ENCODE peak calls at places on chromosomes 11 and 22, in ten cellular contexts. One of them, this sample, is unnamed.

GRCh38 chr11:64107300-64107699 is 58.6 kb downstream of the MACROD1 start:
- DNase-seq in spleen: no peak
- DNase-seq in CD4-positive, alpha-beta memory T cell: no peak
- DNase-seq in pancreas: no peak
- DNase-seq in right lobe of liver: no peak
- DNase-seq in brain microvascular endothelial cell: no peak
- DNase-seq in GM23338: no peak
- DNase-seq in HL-60: no peak
- DNase-seq in kidney: no peak
- DNase-seq in cardiac fibroblast: no peak
- DNase-seq in this sample: no peak

GRCh38 chr22:46070215-46070721 is 80.1 kb upstream of the PPARA start:
- DNase-seq in spleen: peak; percentile 92
- DNase-seq in CD4-positive, alpha-beta memory T cell: peak; percentile 19
- DNase-seq in pancreas: peak; percentile 90
- DNase-seq in right lobe of liver: peak; percentile 81
- DNase-seq in brain microvascular endothelial cell: no peak
- DNase-seq in GM23338: peak; percentile 69
- DNase-seq in HL-60: peak; percentile 77
- DNase-seq in kidney: peak; percentile 96
- DNase-seq in cardiac fibroblast: peak; percentile 74
- DNase-seq in this sample: peak; percentile 60

GRCh38 chr11:86013718-86014117 is 55.2 kb downstream of the PICALM start:
- DNase-seq in spleen: no peak
- DNase-seq in CD4-positive, alpha-beta memory T cell: no peak
- DNase-seq in pancreas: no peak
- DNase-seq in right lobe of liver: no peak
- DNase-seq in brain microvascular endothelial cell: no peak
- DNase-seq in GM23338: no peak
- DNase-seq in HL-60: no peak
- DNase-seq in kidney: no peak
- DNase-seq in cardiac fibroblast: no peak
- DNase-seq in this sample: no peak

GRCh38 chr11:104609766-104610165 is 288.5 kb downstream of the CASP12 start:
- DNase-seq in spleen: no peak
- DNase-seq in CD4-positive, alpha-beta memory T cell: no peak
- DNase-seq in pancreas: no peak
- DNase-seq in right lobe of liver: no peak
- DNase-seq in brain microvascular endothelial cell: no peak
- DNase-seq in GM23338: no peak
- DNase-seq in HL-60: no peak
- DNase-seq in kidney: no peak
- DNase-seq in cardiac fibroblast: peak; percentile 20
- DNase-seq in this sample: no peak

GRCh38 chr11:44973634-44974401 is 23.1 kb upstream of the TP53I11 start:
- DNase-seq in spleen: no peak
- DNase-seq in CD4-positive, alpha-beta memory T cell: no peak
- DNase-seq in pancreas: no peak
- DNase-seq in right lobe of liver: no peak
- DNase-seq in brain microvascular endothelial cell: no peak
- DNase-seq in GM23338: peak; percentile 41
- DNase-seq in HL-60: no peak
- DNase-seq in kidney: no peak
- DNase-seq in cardiac fibroblast: no peak
- DNase-seq in this sample: peak; percentile 21

GRCh38 chr11:60927600-60927999 is 3.3 kb downstream of the TMEM132A start:
- DNase-seq in spleen: peak; percentile 70
- DNase-seq in CD4-positive, alpha-beta memory T cell: no peak
- DNase-seq in pancreas: no peak
- DNase-seq in right lobe of liver: no peak
- DNase-seq in brain microvascular endothelial cell: no peak
- DNase-seq in GM23338: no peak
- DNase-seq in HL-60: no peak
- DNase-seq in kidney: no peak
- DNase-seq in cardiac fibroblast: no peak
- DNase-seq in this sample: no peak

GRCh38 chr11:100328626-100329340 is 358.3 kb upstream of the ARHGAP42 start:
- DNase-seq in spleen: no peak
- DNase-seq in CD4-positive, alpha-beta memory T cell: no peak
- DNase-seq in pancreas: no peak
- DNase-seq in right lobe of liver: no peak
- DNase-seq in brain microvascular endothelial cell: no peak
- DNase-seq in GM23338: peak; percentile 17
- DNase-seq in HL-60: no peak
- DNase-seq in kidney: no peak
- DNase-seq in cardiac fibroblast: no peak
- DNase-seq in this sample: no peak

GRCh38 chr11:65895482-65895981 is 4.7 kb downstream of the FOSL1 start:
- DNase-seq in spleen: no peak
- DNase-seq in CD4-positive, alpha-beta memory T cell: no peak
- DNase-seq in pancreas: no peak
- DNase-seq in right lobe of liver: no peak
- DNase-seq in brain microvascular endothelial cell: no peak
- DNase-seq in GM23338: no peak
- DNase-seq in HL-60: no peak
- DNase-seq in kidney: no peak
- DNase-seq in cardiac fibroblast: no peak
- DNase-seq in this sample: no peak

GRCh38 chr11:74682731-74683278 is 48.4 kb downstream of the CHRDL2 start:
- DNase-seq in spleen: peak; percentile 37
- DNase-seq in CD4-positive, alpha-beta memory T cell: no peak
- DNase-seq in pancreas: no peak
- DNase-seq in right lobe of liver: no peak
- DNase-seq in brain microvascular endothelial cell: no peak
- DNase-seq in GM23338: peak; percentile 16
- DNase-seq in HL-60: no peak
- DNase-seq in kidney: peak; percentile 56
- DNase-seq in cardiac fibroblast: no peak
- DNase-seq in this sample: no peak

GRCh38 chr11:56916609-56917008 is 72.1 kb upstream of the OR5AK2 start:
- DNase-seq in spleen: no peak
- DNase-seq in CD4-positive, alpha-beta memory T cell: no peak
- DNase-seq in pancreas: no peak
- DNase-seq in right lobe of liver: no peak
- DNase-seq in brain microvascular endothelial cell: no peak
- DNase-seq in GM23338: no peak
- DNase-seq in HL-60: no peak
- DNase-seq in kidney: no peak
- DNase-seq in cardiac fibroblast: no peak
- DNase-seq in this sample: no peak

GRCh38 chr22:23219787-23220484 is 39.6 kb downstream of the BCR start:
- DNase-seq in spleen: peak; percentile 89
- DNase-seq in CD4-positive, alpha-beta memory T cell: no peak
- DNase-seq in pancreas: no peak
- DNase-seq in right lobe of liver: peak; percentile 29
- DNase-seq in brain microvascular endothelial cell: peak; percentile 53
- DNase-seq in GM23338: no peak
- DNase-seq in HL-60: peak; percentile 89
- DNase-seq in kidney: peak; percentile 91
- DNase-seq in cardiac fibroblast: peak; percentile 26
- DNase-seq in this sample: peak; percentile 89

GRCh38 chr22:28174509-28174908 is 255.5 kb upstream of the PITPNB start:
- DNase-seq in spleen: no peak
- DNase-seq in CD4-positive, alpha-beta memory T cell: no peak
- DNase-seq in pancreas: no peak
- DNase-seq in right lobe of liver: no peak
- DNase-seq in brain microvascular endothelial cell: no peak
- DNase-seq in GM23338: no peak
- DNase-seq in HL-60: no peak
- DNase-seq in kidney: no peak
- DNase-seq in cardiac fibroblast: no peak
- DNase-seq in this sample: no peak

GRCh38 chr22:26134654-26135330 is 34.5 kb upstream of the SEZ6L start:
- DNase-seq in spleen: no peak
- DNase-seq in CD4-positive, alpha-beta memory T cell: no peak
- DNase-seq in pancreas: no peak
- DNase-seq in right lobe of liver: no peak
- DNase-seq in brain microvascular endothelial cell: no peak
- DNase-seq in GM23338: peak; percentile 72
- DNase-seq in HL-60: peak; percentile 6
- DNase-seq in kidney: no peak
- DNase-seq in cardiac fibroblast: no peak
- DNase-seq in this sample: peak; percentile 9

GRCh38 chr22:37750596-37751162 is 53.8 kb downstream of the TRIOBP start:
- DNase-seq in spleen: no peak
- DNase-seq in CD4-positive, alpha-beta memory T cell: no peak
- DNase-seq in pancreas: no peak
- DNase-seq in right lobe of liver: no peak
- DNase-seq in brain microvascular endothelial cell: no peak
- DNase-seq in GM23338: no peak
- DNase-seq in HL-60: no peak
- DNase-seq in kidney: peak; percentile 75
- DNase-seq in cardiac fibroblast: no peak
- DNase-seq in this sample: no peak

GRCh38 chr11:122584670-122585069 is 70.9 kb upstream of the UBASH3B start:
- DNase-seq in spleen: no peak
- DNase-seq in CD4-positive, alpha-beta memory T cell: no peak
- DNase-seq in pancreas: no peak
- DNase-seq in right lobe of liver: no peak
- DNase-seq in brain microvascular endothelial cell: no peak
- DNase-seq in GM23338: no peak
- DNase-seq in HL-60: no peak
- DNase-seq in kidney: no peak
- DNase-seq in cardiac fibroblast: no peak
- DNase-seq in this sample: no peak

GRCh38 chr11:71430166-71430565 is 18.0 kb downstream of the DHCR7 start:
- DNase-seq in spleen: no peak
- DNase-seq in CD4-positive, alpha-beta memory T cell: no peak
- DNase-seq in pancreas: no peak
- DNase-seq in right lobe of liver: no peak
- DNase-seq in brain microvascular endothelial cell: no peak
- DNase-seq in GM23338: no peak
- DNase-seq in HL-60: no peak
- DNase-seq in kidney: no peak
- DNase-seq in cardiac fibroblast: no peak
- DNase-seq in this sample: no peak

GRCh38 chr11:57502870-57503269 is 12.6 kb downstream of the SLC43A1 start:
- DNase-seq in spleen: no peak
- DNase-seq in CD4-positive, alpha-beta memory T cell: no peak
- DNase-seq in pancreas: no peak
- DNase-seq in right lobe of liver: no peak
- DNase-seq in brain microvascular endothelial cell: no peak
- DNase-seq in GM23338: no peak
- DNase-seq in HL-60: no peak
- DNase-seq in kidney: no peak
- DNase-seq in cardiac fibroblast: no peak
- DNase-seq in this sample: no peak

GRCh38 chr11:126634963-126635362 is 279.5 kb downstream of the ST3GAL4 start:
- DNase-seq in spleen: no peak
- DNase-seq in CD4-positive, alpha-beta memory T cell: no peak
- DNase-seq in pancreas: no peak
- DNase-seq in right lobe of liver: no peak
- DNase-seq in brain microvascular endothelial cell: no peak
- DNase-seq in GM23338: no peak
- DNase-seq in HL-60: no peak
- DNase-seq in kidney: no peak
- DNase-seq in cardiac fibroblast: no peak
- DNase-seq in this sample: no peak
- H3K4me3 ChIP-seq in spleen: no peak overlapping the region
- H3K4me3 ChIP-seq in CD4-positive, alpha-beta memory T cell: no peak overlapping the region
- H3K4me3 ChIP-seq in pancreas: no peak overlapping the region
- H3K4me3 ChIP-seq in right lobe of liver: no peak overlapping the region
- H3K4me3 ChIP-seq in brain microvascular endothelial cell: no peak overlapping the region
- H3K4me3 ChIP-seq in GM23338: no peak overlapping the region
- H3K4me3 ChIP-seq in HL-60: no peak overlapping the region
- H3K4me3 ChIP-seq in kidney: no peak overlapping the region
- H3K4me3 ChIP-seq in cardiac fibroblast: no peak overlapping the region
- H3K4me3 ChIP-seq in this sample: no peak overlapping the region

DNA sequence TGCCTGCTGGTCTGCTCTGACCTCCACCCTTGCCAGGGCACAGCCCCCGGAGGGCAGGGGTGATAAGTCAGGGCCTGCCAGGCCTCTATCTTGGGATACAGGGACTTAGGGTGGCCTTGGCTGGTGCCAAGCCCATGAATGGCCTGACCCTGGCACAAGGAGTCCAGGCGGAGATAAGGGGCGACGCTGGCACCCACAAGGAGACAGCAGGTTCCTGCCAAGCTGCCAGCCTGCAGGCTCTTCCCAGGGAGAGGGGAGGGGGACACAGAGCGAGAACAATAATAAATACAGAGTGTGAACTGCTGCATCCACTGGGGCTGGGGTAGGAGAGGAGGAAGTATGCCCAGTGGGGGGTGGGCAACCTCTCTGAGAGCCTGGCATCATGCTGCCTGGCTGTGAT is 978 bp downstream of the CSDC2 start:
- DNase-seq in spleen: no peak
- DNase-seq in CD4-positive, alpha-beta memory T cell: no peak
- DNase-seq in pancreas: peak; percentile 59
- DNase-seq in right lobe of liver: no peak
- DNase-seq in brain microvascular endothelial cell: no peak
- DNase-seq in GM23338: no peak
- DNase-seq in HL-60: no peak
- DNase-seq in kidney: no peak
- DNase-seq in cardiac fibroblast: no peak
- DNase-seq in this sample: no peak
- H3K4me3 ChIP-seq in spleen: no peak overlapping the region
- H3K4me3 ChIP-seq in CD4-positive, alpha-beta memory T cell: no peak overlapping the region
- H3K4me3 ChIP-seq in pancreas: peak overlapping the region; percentile 29
- H3K4me3 ChIP-seq in right lobe of liver: no peak overlapping the region
- H3K4me3 ChIP-seq in brain microvascular endothelial cell: no peak overlapping the region
- H3K4me3 ChIP-seq in GM23338: no peak overlapping the region
- H3K4me3 ChIP-seq in HL-60: no peak overlapping the region
- H3K4me3 ChIP-seq in kidney: peak overlapping the region; percentile 88
- H3K4me3 ChIP-seq in cardiac fibroblast: peak overlapping the region; percentile 41
- H3K4me3 ChIP-seq in this sample: no peak overlapping the region

GRCh38 chr11:111379500-111380136 is 543 bp upstream of the POU2AF1 start:
- DNase-seq in spleen: no peak
- DNase-seq in CD4-positive, alpha-beta memory T cell: no peak
- DNase-seq in pancreas: no peak
- DNase-seq in right lobe of liver: no peak
- DNase-seq in brain microvascular endothelial cell: no peak
- DNase-seq in GM23338: no peak
- DNase-seq in HL-60: no peak
- DNase-seq in kidney: no peak
- DNase-seq in cardiac fibroblast: no peak
- DNase-seq in this sample: peak; percentile 71
- H3K4me3 ChIP-seq in spleen: peak overlapping the region; percentile 71
- H3K4me3 ChIP-seq in CD4-positive, alpha-beta memory T cell: no peak overlapping the region
- H3K4me3 ChIP-seq in pancreas: no peak overlapping the region
- H3K4me3 ChIP-seq in right lobe of liver: no peak overlapping the region
- H3K4me3 ChIP-seq in brain microvascular endothelial cell: no peak overlapping the region
- H3K4me3 ChIP-seq in GM23338: no peak overlapping the region
- H3K4me3 ChIP-seq in HL-60: no peak overlapping the region
- H3K4me3 ChIP-seq in kidney: no peak overlapping the region
- H3K4me3 ChIP-seq in cardiac fibroblast: no peak overlapping the region
- H3K4me3 ChIP-seq in this sample: peak overlapping the region; percentile 60

DNA sequence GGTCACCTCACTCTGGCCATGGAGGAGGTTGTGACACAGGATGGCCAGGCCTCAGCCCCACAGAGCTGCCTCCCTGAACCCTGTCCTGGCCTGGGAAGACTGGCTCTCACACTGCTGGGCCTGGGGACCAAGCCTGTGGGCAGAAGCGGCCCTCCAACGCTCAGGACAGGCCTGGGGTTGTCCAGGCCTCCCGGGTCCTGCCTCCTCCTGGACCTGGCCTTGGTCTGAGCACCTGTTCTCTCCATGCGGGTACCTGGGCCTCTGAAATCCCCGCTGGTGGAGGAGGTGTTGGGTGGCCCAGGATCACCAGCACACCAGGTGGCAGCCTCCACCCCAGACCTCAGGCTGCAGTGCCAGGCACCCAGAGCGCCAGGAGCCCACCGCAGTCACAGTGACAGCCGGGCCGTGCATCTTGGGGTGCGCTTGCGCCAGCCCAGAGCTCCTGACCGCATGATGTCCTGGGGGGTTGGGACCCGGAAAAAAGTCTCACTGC is 16.1 kb upstream of the PIM3 start:
- DNase-seq in spleen: no peak
- DNase-seq in CD4-positive, alpha-beta memory T cell: no peak
- DNase-seq in pancreas: no peak
- DNase-seq in right lobe of liver: no peak
- DNase-seq in brain microvascular endothelial cell: no peak
- DNase-seq in GM23338: no peak
- DNase-seq in HL-60: no peak
- DNase-seq in kidney: no peak
- DNase-seq in cardiac fibroblast: no peak
- DNase-seq in this sample: no peak
- H3K4me3 ChIP-seq in spleen: peak overlapping the region; percentile 58
- H3K4me3 ChIP-seq in CD4-positive, alpha-beta memory T cell: no peak overlapping the region
- H3K4me3 ChIP-seq in pancreas: no peak overlapping the region
- H3K4me3 ChIP-seq in right lobe of liver: no peak overlapping the region
- H3K4me3 ChIP-seq in brain microvascular endothelial cell: no peak overlapping the region
- H3K4me3 ChIP-seq in GM23338: no peak overlapping the region
- H3K4me3 ChIP-seq in HL-60: no peak overlapping the region
- H3K4me3 ChIP-seq in kidney: no peak overlapping the region
- H3K4me3 ChIP-seq in cardiac fibroblast: no peak overlapping the region
- H3K4me3 ChIP-seq in this sample: no peak overlapping the region